ENCODE peak calls at places on chromosomes 7 and 10, in ten cellular contexts. P is heart left ventricle, U is foreskin fibroblast, L is SK-N-SH, Z is spleen, X is coronary artery, D is OCI-LY7, N is esophagus squamous epithelium, R is psoas muscle, J is type B pancreatic cell. V is an unnamed sample.

GRCh38 chr10:13984647-13985155 is 346.0 kb downstream of the FRMD4A start:
- DNase-seq in P (no peak), U (peak), L (no peak), Z (no peak), X (peak), D (no peak), N (no peak), R (no peak), J (no peak), V (peak)

GRCh38 chr10:15320522-15321203 is 50.4 kb downstream of the FAM171A1 start:
- DNase-seq in P (no peak), U (no peak), L (no peak), Z (no peak), X (no peak), D (no peak), N (no peak), R (no peak), J (no peak), V (peak)

GRCh38 chr7:157930441-157930840 is 593.6 kb downstream of the DNAJB6 start:
- DNase-seq in P (no peak), U (no peak), L (no peak), Z (no peak), X (peak), D (no peak), N (no peak), R (no peak), J (no peak), V (no peak)

GRCh38 chr10:73206385-73206784 is 38.5 kb downstream of the FAM149B1 start:
- DNase-seq in P (no peak), U (no peak), L (no peak), Z (no peak), X (no peak), D (no peak), N (no peak), R (no peak), J (no peak), V (no peak)

GRCh38 chr7:22380333-22380732 is 23.4 kb upstream of the RAPGEF5 start:
- DNase-seq in P (no peak), U (no peak), L (no peak), Z (no peak), X (no peak), D (no peak), N (no peak), R (no peak), J (no peak), V (no peak)

GRCh38 chr10:101018118-101018599 is 12.8 kb downstream of the PDZD7 start:
- DNase-seq in P (no peak), U (no peak), L (no peak), Z (no peak), X (no peak), D (peak), N (no peak), R (no peak), J (no peak), V (no peak)

GRCh38 chr7:101754432-101755159 is 62.8 kb upstream of the CUX1 start:
- DNase-seq in P (no peak), U (peak), L (peak), Z (no peak), X (no peak), D (no peak), N (no peak), R (no peak), J (no peak), V (peak)

GRCh38 chr10:129495697-129496096 is 28.7 kb downstream of the MGMT start:
- DNase-seq in P (no peak), U (no peak), L (peak), Z (no peak), X (peak), D (no peak), N (no peak), R (no peak), J (no peak), V (no peak)

GRCh38 chr10:18368681-18369080 is 228.5 kb downstream of the CACNB2 start:
- DNase-seq in P (no peak), U (peak), L (no peak), Z (no peak), X (no peak), D (no peak), N (no peak), R (no peak), J (no peak), V (no peak)

GRCh38 chr7:137816696-137817320 is 30.0 kb downstream of the DGKI start:
- DNase-seq in P (no peak), U (peak), L (no peak), Z (no peak), X (no peak), D (no peak), N (no peak), R (no peak), J (no peak), V (peak)

GRCh38 chr7:127588697-127589482 is 679 bp downstream of the ARF5 start:
- DNase-seq in P (peak), U (peak), L (peak), Z (no peak), X (no peak), D (peak), N (no peak), R (peak), J (no peak), V (peak)

GRCh38 chr7:1846331-1847065 is 176.4 kb downstream of the ELFN1 start:
- DNase-seq in P (peak), U (no peak), L (no peak), Z (peak), X (no peak), D (no peak), N (no peak), R (no peak), J (no peak), V (no peak)

GRCh38 chr10:5566606-5567005 is 41.8 kb downstream of the CALML3 start:
- DNase-seq in P (peak), U (no peak), L (no peak), Z (no peak), X (peak), D (no peak), N (no peak), R (no peak), J (no peak), V (peak)

GRCh38 chr10:24202181-24202570 is 6.8 kb upstream of the KIAA1217 start:
- DNase-seq in P (no peak), U (no peak), L (no peak), Z (no peak), X (no peak), D (no peak), N (no peak), R (no peak), J (no peak), V (no peak)

GRCh38 chr10:61990761-61991135 is 89.2 kb downstream of the ARID5B start:
- DNase-seq in P (no peak), U (no peak), L (no peak), Z (no peak), X (no peak), D (no peak), N (no peak), R (no peak), J (no peak), V (no peak)

GRCh38 chr10:80081801-80082750 is 3.6 kb downstream of the TMEM254 start:
- DNase-seq in P (no peak), U (no peak), L (no peak), Z (no peak), X (no peak), D (no peak), N (no peak), R (no peak), J (no peak), V (no peak)

GRCh38 chr7:873367-874002 is 2.9 kb upstream of the GET4 start:
- DNase-seq in P (peak), U (peak), L (peak), Z (peak), X (peak), D (peak), N (no peak), R (peak), J (no peak), V (peak)

GRCh38 chr7:155280446-155281410 is 16.9 kb upstream of the INSIG1 start:
- DNase-seq in P (no peak), U (no peak), L (no peak), Z (no peak), X (no peak), D (no peak), N (no peak), R (no peak), J (no peak), V (no peak)

GRCh38 chr10:51423121-51423452 is 276.3 kb downstream of the CSTF2T start:
- DNase-seq in P (no peak), U (no peak), L (no peak), Z (no peak), X (no peak), D (no peak), N (no peak), R (no peak), J (no peak), V (no peak)

GRCh38 chr10:95295031-95295755 is 4.4 kb upstream of the PDLIM1 start:
- DNase-seq in P (peak), U (peak), L (no peak), Z (peak), X (no peak), D (peak), N (peak), R (peak), J (no peak), V (peak)

GRCh38 chr7:140745654-140746053 is 49.1 kb downstream of the NDUFB2 start:
- DNase-seq in P (no peak), U (no peak), L (no peak), Z (no peak), X (no peak), D (no peak), N (no peak), R (no peak), J (no peak), V (no peak)

GRCh38 chr10:29448125-29448524 is 159.3 kb downstream of the LYZL1 start:
- DNase-seq in P (peak), U (no peak), L (no peak), Z (no peak), X (no peak), D (no peak), N (no peak), R (no peak), J (no peak), V (no peak)
- TF ChIP-seq CTCF in P (no peak), U (no peak), L (no peak), Z (no peak), X (no peak), D (no peak), N (no peak), R (no peak), J (no peak), V (no peak)

GRCh38 chr7:141752634-141753033 is 11.3 kb upstream of the TAS2R3 start:
- DNase-seq in P (no peak), U (no peak), L (no peak), Z (no peak), X (no peak), D (peak), N (no peak), R (no peak), J (no peak), V (no peak)
- TF ChIP-seq CTCF in P (peak), U (no peak), L (peak), Z (no peak), X (no peak), D (peak), N (no peak), R (no peak), J (peak), V (peak)

DNA sequence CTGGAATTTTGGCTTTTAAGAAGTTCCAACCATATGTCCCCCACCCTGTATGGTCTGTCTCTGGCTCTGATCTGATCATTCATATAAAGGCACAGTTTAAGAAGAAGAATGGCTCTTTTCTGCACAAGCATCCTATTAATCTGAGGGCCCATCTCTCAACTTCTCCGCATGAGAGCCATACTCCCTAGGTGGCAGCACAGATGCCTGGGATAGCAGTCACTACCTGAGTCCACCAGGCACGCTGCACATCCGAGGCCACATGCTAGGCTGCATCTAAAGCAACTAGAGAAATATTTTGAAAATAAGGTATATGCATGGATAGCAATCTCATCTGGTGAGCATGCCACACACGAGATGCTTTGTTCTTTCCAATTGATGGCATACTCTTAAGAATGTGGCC is 565.5 kb downstream of the PARD3 start:
- DNase-seq in P (no peak), U (no peak), L (peak), Z (no peak), X (no peak), D (no peak), N (no peak), R (no peak), J (no peak), V (no peak)
- TF ChIP-seq CTCF in P (no peak), U (no peak), L (peak), Z (no peak), X (no peak), D (no peak), N (no peak), R (no peak), J (peak), V (peak)

DNA sequence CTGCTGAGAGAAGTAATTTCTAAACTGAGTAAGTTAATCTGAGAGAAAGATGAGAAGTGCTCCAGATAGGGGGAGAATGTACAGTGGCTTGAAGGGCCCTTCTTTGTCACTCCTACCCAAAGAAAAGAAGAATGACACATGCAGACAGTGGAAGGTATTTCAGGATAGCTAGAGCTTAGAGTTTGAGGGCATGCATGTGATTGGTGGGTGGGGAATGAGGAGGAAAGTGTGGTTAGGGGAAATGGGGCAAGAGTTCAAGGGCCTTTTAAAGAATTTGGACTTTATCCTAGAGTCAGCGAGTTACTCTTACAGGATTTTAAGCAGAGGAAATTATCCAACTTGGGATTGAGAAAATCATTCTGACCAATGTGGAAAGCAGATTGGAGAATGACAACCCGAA is 50.0 kb downstream of the ANLN start:
- DNase-seq in P (no peak), U (no peak), L (no peak), Z (no peak), X (no peak), D (no peak), N (no peak), R (no peak), J (no peak), V (no peak)
- TF ChIP-seq CTCF in P (no peak), U (no peak), L (no peak), Z (no peak), X (no peak), D (no peak), N (no peak), R (no peak), J (no peak), V (no peak)